ENCODE peak calls at places on chromosomes 6 and 20, in five cellular contexts. S, P, T, O and Y are unnamed samples.

GRCh38 chr6:43092635-43093034 is 16.5 kb downstream of the PTK7 start:
- DNase-seq in T (no peak), P (no peak), O (no peak), S (no peak), Y (no peak)

GRCh38 chr6:91713911-91714310 is 1127.0 kb upstream of the MAP3K7 start:
- DNase-seq in O (no peak), P (no peak), T (no peak), S (peak), Y (no peak)

GRCh38 chr6:27545271-27546046 is 72.6 kb upstream of the ZNF184 start:
- DNase-seq in P (no peak), T (peak), O (peak), S (peak), Y (peak)

GRCh38 chr20:64101731-64102621 is 5.4 kb downstream of the NPBWR2 start:
- DNase-seq in S (no peak), T (no peak), P (no peak), O (peak), Y (peak)

GRCh38 chr20:34536798-34537394 is 20.7 kb downstream of the DYNLRB1 start:
- DNase-seq in O (peak), P (no peak), S (no peak), T (peak), Y (no peak)

GRCh38 chr6:18613511-18613910 is 226.4 kb downstream of the RNF144B start:
- DNase-seq in P (no peak), T (no peak), S (no peak), O (no peak), Y (no peak)

GRCh38 chr6:159934181-159934580 is 34.7 kb upstream of the IGF2R start:
- DNase-seq in T (no peak), P (no peak), O (no peak), S (peak), Y (peak)

GRCh38 chr20:38084425-38084951 is 50.9 kb downstream of the RPRD1B start:
- DNase-seq in P (no peak), O (no peak), S (peak), T (no peak), Y (peak)

GRCh38 chr6:139519571-139520031 is 145.2 kb upstream of the CITED2 start:
- DNase-seq in T (peak), O (no peak), S (peak), P (peak), Y (peak)

GRCh38 chr20:6704132-6704861 is 63.2 kb upstream of the BMP2 start:
- DNase-seq in O (no peak), S (peak), T (peak), P (peak), Y (peak)

DNA sequence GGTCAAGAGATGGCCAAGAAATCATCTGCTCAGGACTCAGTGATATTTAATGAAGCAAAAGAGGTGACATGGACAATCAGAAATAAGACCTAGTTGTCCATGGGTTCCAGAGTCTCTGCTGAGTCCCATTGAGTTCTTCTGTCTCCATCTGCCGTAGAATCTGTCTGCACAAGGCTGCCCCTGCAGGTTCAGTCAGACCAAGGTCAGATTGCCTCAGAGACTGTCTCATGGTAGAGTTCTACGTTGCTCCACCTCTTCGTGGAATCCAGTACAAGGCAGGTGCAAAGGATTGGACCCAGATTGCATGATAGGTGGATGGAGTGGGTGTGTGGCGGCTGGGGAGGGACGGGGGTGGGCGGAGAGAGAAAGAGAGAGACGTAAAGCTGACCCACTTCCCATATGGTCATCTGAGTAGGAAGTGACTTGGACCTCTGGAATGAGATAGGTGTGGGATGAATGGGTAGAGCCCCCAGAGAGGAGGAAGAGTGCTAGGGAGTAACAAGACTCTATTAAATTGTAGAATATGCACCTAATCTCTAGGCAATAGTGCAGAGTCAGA is 75.3 kb downstream of the SOBP start:
- DNase-seq in S (no peak), O (no peak), T (no peak), P (no peak), Y (no peak)
- TF ChIP-seq CTCF in S (no peak), O (peak), T (no peak), P (no peak), Y (no peak)

GRCh38 chr20:542777-543368 is 717 bp downstream of the CSNK2A1 start:
- DNase-seq in S (no peak), O (peak), T (no peak), P (no peak), Y (peak)

GRCh38 chr20:540391-541201 is 3.0 kb downstream of the CSNK2A1 start:
- DNase-seq in S (no peak), P (no peak), T (no peak), O (no peak), Y (no peak)

GRCh38 chr20:537983-538382 is 5.6 kb downstream of the CSNK2A1 start:
- DNase-seq in P (no peak), T (no peak), O (no peak), S (no peak), Y (no peak)

GRCh38 chr20:539236-539635 is 4.4 kb downstream of the CSNK2A1 start:
- DNase-seq in S (no peak), O (no peak), P (no peak), T (no peak), Y (no peak)

GRCh38 chr20:539848-540247 is 3.7 kb downstream of the CSNK2A1 start:
- DNase-seq in S (peak), O (no peak), T (peak), P (peak), Y (peak)
- H3K4me3 ChIP-seq in S (no peak), O (no peak), T (no peak), P (no peak), Y (no peak)

GRCh38 chr6:125790403-125791150 is at the start of gene NCOA7:
- DNase-seq in P (no peak), O (peak), T (peak), S (peak), Y (peak)

GRCh38 chr6:125792172-125792571 is 1.4 kb downstream of the NCOA7 start:
- DNase-seq in T (no peak), P (no peak), S (no peak), O (no peak), Y (no peak)

GRCh38 chr6:125791151-125791819 is 525 bp downstream of the NCOA7 start:
- DNase-seq in P (no peak), O (peak), T (peak), S (peak), Y (peak)

GRCh38 chr6:125792680-125793079 is 1.9 kb downstream of the NCOA7 start:
- DNase-seq in S (peak), O (no peak), P (no peak), T (peak), Y (no peak)

GRCh38 chr6:125791820-125792165 is 1.0 kb downstream of the NCOA7 start:
- DNase-seq in O (no peak), P (no peak), T (no peak), S (no peak), Y (no peak)
- TF ChIP-seq CTCF in O (no peak), P (no peak), T (no peak), S (no peak), Y (no peak)

DNA sequence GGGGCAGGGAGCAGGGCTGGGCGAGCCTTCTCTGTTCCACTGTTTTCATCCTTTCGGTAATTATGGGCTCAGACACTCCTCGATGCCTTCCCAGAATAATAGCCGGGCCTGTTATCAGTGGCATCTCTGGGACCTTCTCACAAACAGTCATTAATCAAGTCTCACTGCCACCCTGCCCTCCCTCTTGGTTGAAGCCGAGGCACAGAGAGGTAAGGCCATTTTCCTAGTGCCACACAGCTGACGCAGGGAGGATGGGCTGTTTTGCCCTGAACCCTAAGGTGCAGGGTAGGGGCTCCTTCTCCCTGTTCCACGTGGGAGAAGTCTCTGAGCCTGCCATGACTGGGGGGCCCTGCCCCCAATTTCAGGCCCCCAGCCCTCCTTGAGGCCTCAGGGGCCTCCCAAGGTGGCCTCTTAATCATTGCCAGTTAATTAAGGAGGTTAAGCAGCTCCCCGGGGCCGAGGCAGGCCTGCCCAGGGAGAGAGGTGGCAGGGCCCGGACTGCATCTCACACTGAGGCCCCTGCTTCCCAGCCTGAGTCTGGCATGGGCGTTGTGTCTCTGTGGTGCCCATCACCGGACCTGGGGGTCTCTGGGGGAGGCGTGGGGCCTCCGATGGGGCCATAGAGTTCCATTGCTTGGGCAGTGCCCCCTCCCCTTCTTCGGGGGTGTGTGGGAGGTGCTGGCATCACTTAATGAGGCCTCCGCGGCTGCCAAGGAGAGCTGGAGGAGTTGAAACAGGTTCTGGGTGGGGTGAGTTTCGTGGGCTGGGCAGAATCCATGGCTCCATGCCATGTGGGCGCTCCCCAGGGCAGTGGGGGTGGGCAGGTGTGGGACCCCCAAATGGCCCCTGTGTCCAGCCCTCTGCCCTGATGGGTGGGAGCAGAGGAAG is 42.9 kb downstream of the CEBPB start:
- DNase-seq in S (no peak), T (no peak), P (no peak), O (no peak), Y (no peak)
- H3K4me3 ChIP-seq in S (no peak), T (no peak), P (no peak), O (no peak), Y (no peak)

GRCh38 chr6:14316911-14317535 is 199.5 kb downstream of the CD83 start:
- DNase-seq in T (no peak), P (no peak), S (no peak), O (no peak), Y (no peak)
- TF ChIP-seq CTCF in T (no peak), P (no peak), S (peak), O (peak), Y (no peak)

GRCh38 chr20:31476313-31476623 is 1.2 kb downstream of the REM1 start:
- DNase-seq in O (no peak), S (no peak), T (no peak), P (no peak), Y (no peak)
- H3K4me3 ChIP-seq in O (no peak), S (no peak), T (no peak), P (no peak), Y (no peak)

GRCh38 chr20:2387180-2387577 is 6.5 kb downstream of the TGM6 start:
- DNase-seq in T (peak), O (peak), P (no peak), S (peak), Y (peak)
- TF ChIP-seq CTCF in T (peak), O (peak), P (peak), S (peak), Y (peak)

GRCh38 chr6:74320715-74321114 is 624.7 kb downstream of the CD109 start:
- DNase-seq in T (no peak), P (no peak), O (no peak), S (no peak), Y (no peak)

GRCh38 chr6:74318738-74319137 is 622.7 kb downstream of the CD109 start:
- DNase-seq in T (no peak), P (no peak), S (no peak), O (no peak), Y (no peak)

GRCh38 chr6:74319292-74319691 is 623.3 kb downstream of the CD109 start:
- DNase-seq in O (no peak), S (no peak), T (no peak), P (no peak), Y (no peak)

DNA sequence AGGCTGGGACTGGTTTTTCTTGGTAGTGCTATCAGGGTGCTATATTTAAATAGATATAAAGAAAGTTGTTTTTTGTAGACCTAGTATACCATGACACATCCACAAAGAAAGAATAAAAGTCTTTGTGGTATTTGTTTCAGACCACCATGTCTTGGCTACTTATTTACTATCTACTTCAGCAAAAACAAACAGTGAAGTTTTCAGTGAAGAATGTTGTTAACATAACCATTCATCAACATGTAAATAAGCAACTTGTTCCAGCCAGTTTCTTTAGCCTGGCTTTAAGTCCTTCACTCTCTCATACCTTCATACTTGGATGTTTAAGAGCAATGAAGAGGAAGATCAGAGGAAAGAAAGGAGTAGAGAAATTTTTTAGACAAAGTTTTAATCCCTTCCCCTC is 624.1 kb downstream of the CD109 start:
- DNase-seq in S (no peak), T (no peak), P (no peak), O (no peak), Y (no peak)
- H3K4me3 ChIP-seq in S (no peak), T (no peak), P (no peak), O (no peak), Y (no peak)

GRCh38 chr6:37867756-37868446 is 48.4 kb downstream of the ZFAND3 start:
- DNase-seq in S (no peak), O (no peak), P (no peak), T (no peak), Y (no peak)
- TF ChIP-seq CTCF in S (no peak), O (no peak), P (no peak), T (no peak), Y (no peak)

DNA sequence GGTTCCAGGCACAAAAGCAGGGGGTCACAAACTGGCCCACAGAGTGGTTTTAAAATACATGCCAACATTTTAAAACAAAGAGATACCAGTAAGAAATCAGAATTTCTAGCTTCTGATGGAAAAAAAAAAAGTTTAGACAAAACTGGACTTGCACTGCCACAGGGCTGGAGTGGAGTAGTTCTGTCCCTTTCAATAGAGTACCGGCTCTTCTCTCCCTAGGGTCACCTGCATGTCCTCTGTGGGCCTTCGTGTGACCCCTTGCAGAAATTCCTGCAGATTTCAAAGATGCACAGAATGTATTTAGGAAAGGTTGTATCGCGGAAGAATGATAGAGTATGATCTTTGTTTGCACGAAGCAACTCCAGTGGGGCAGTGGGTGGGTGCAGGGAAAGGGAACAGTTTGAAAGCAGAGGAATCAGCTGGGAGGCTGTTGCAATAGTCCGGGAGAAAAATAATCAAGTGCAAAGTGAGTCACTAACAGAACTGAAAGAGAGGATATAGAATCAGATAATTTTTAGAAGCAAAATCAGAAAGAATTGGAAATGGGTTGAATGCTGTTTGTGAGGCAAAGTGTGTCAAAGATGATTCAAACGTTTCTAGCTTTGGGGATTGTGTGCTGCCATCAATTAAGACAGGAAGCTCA is 97.3 kb upstream of the STXBP5 start:
- DNase-seq in S (peak), P (no peak), T (peak), O (no peak), Y (peak)
- H3K4me3 ChIP-seq in S (no peak), P (no peak), T (no peak), O (no peak), Y (no peak)